ENCODE peak calls at places on chromosomes 11 and 22, in seven cellular contexts. I, M, V, S, T, H and O are unnamed samples.

GRCh38 chr11:46718155-46719019 is 626 bp upstream of the F2 start:
- DNase-seq in I (no peak), V (no peak), T (no peak), M (no peak), H (peak; percentile 27), S (no peak), O (no peak)

GRCh38 chr11:2122222-2122906 is 16.8 kb downstream of the IGF2 start:
- DNase-seq in V (peak; percentile 43), I (no peak), M (no peak), T (no peak), S (no peak), H (peak; percentile 61), O (peak; percentile 61)

GRCh38 chr22:45629469-45630089 is 42.1 kb upstream of the ATXN10 start:
- DNase-seq in V (no peak), H (no peak), S (no peak), I (no peak), T (no peak), M (no peak), O (no peak)

GRCh38 chr11:76161261-76161961 is 44.9 kb downstream of the WNT11 start:
- DNase-seq in V (no peak), M (no peak), S (peak; percentile 38), H (no peak), I (no peak), T (no peak), O (no peak)

GRCh38 chr22:45831394-45831793 is 145.6 kb downstream of the WNT7B start:
- DNase-seq in I (no peak), M (peak; percentile 4), S (no peak), T (no peak), V (peak; percentile 44), H (peak; percentile 56), O (no peak)

GRCh38 chr11:132632641-132633124 is 899.6 kb downstream of the OPCML start:
- DNase-seq in I (no peak), H (peak; percentile 96), V (peak; percentile 99), M (peak; percentile 60), S (peak; percentile 4), T (no peak), O (peak; percentile 97)

GRCh38 chr22:44497218-44497903 is 672 bp downstream of the RTL6 start:
- DNase-seq in H (peak; percentile 70), V (no peak), S (peak; percentile 11), T (peak; percentile 49), M (peak; percentile 8), I (no peak), O (peak; percentile 3)

GRCh38 chr11:27118371-27118770 is 77.8 kb downstream of the BBOX1 start:
- DNase-seq in V (no peak), S (no peak), H (peak; percentile 23), I (no peak), T (no peak), M (no peak), O (no peak)

GRCh38 chr22:48968201-48968959 is 859.3 kb downstream of the BRD1 start:
- DNase-seq in H (no peak), T (peak; percentile 41), S (no peak), I (no peak), V (no peak), M (no peak), O (no peak)

GRCh38 chr22:37533995-37534394 is 14.8 kb upstream of the CARD10 start:
- DNase-seq in H (peak; percentile 84), T (no peak), M (no peak), I (no peak), S (no peak), V (peak; percentile 87), O (peak; percentile 98)

GRCh38 chr22:37345863-37346514 is 63.7 kb downstream of the CYTH4 start:
- DNase-seq in V (peak; percentile 98), S (peak; percentile 31), T (no peak), I (no peak), H (peak; percentile 92), M (no peak), O (peak; percentile 65)

GRCh38 chr11:17529814-17530162 is 14.4 kb downstream of the USH1C start:
- DNase-seq in T (no peak), S (no peak), V (no peak), I (no peak), H (no peak), M (no peak), O (no peak)

GRCh38 chr11:536841-537621 is at the start of gene LRRC56:
- DNase-seq in T (peak; percentile 71), M (peak; percentile 90), I (no peak), H (peak; percentile 83), V (peak; percentile 49), S (peak; percentile 61), O (peak; percentile 58)

GRCh38 chr11:5831196-5831829 is 10.4 kb downstream of the OR52E6 start:
- DNase-seq in I (no peak), S (no peak), V (no peak), M (no peak), T (no peak), H (no peak), O (peak; percentile 3)

GRCh38 chr11:19675397-19675796 is 37.2 kb upstream of the NAV2 start:
- DNase-seq in T (no peak), I (no peak), S (no peak), M (no peak), V (no peak), H (no peak), O (peak; percentile 72)
- H3K27ac ChIP-seq in T (no peak overlapping the region), I (no peak overlapping the region), S (peak overlapping the region; percentile 93), M (no peak overlapping the region), V (no peak overlapping the region), H (no peak overlapping the region), O (peak overlapping the region; percentile 28)

DNA sequence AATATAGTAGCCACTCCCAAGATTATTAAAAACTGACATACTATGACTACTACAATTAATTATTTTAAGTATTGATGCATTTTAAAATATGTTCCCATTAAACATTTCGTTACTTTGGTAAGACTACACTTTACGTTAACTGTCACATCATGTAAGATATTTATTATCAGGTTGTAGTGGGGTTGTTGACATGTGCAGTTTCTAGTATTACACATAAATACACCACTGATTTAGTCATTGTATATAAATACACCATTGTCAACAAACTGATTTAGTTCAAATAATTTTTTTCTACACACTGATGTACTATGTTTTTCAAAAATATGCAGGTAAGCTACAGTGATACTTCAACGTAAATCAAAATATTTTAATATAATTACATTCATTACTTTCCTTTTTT is 11.5 kb downstream of the ST13 start:
- DNase-seq in M (no peak), V (no peak), S (no peak), H (no peak), T (no peak), I (no peak), O (no peak)
- H3K27ac ChIP-seq in M (no peak overlapping the region), V (no peak overlapping the region), S (no peak overlapping the region), H (no peak overlapping the region), T (no peak overlapping the region), I (no peak overlapping the region), O (no peak overlapping the region)

GRCh38 chr22:23580586-23581251 is 629 bp upstream of the IGLL1 start:
- DNase-seq in M (no peak), V (no peak), I (no peak), T (no peak), S (no peak), H (no peak), O (no peak)
- H3K27ac ChIP-seq in M (no peak overlapping the region), V (no peak overlapping the region), I (no peak overlapping the region), T (no peak overlapping the region), S (no peak overlapping the region), H (no peak overlapping the region), O (no peak overlapping the region)

DNA sequence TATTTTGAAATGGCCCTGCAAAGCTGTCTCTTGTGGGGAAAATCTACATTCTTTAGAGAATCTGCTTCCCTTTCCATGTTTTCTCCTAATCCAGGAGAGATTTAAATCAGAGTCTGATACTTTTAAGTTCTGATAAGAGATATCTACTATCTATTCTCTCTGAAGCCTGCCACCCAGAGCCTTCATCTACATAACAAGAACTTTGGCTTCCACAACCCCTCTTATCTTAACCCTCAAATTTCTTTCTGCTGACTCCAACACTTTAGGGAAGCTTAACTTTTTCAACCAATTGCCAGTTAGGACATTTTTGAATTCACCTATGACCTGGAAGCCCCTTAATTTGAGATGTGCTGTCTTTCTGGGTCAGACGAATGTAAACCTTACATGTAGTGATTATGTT is 965.2 kb downstream of the TBC1D22A start:
- DNase-seq in I (no peak), S (no peak), M (no peak), V (no peak), H (no peak), T (no peak), O (no peak)
- H3K27ac ChIP-seq in I (no peak overlapping the region), S (no peak overlapping the region), M (no peak overlapping the region), V (no peak overlapping the region), H (no peak overlapping the region), T (no peak overlapping the region), O (no peak overlapping the region)

GRCh38 chr11:122097419-122098001 is 18.5 kb downstream of the BLID start:
- DNase-seq in T (no peak), S (no peak), I (no peak), V (peak; percentile 65), H (peak; percentile 59), M (peak; percentile 28), O (peak; percentile 79)

GRCh38 chr11:122093731-122094130 is 22.3 kb downstream of the BLID start:
- DNase-seq in S (no peak), M (peak; percentile 7), I (no peak), H (peak; percentile 67), T (no peak), V (peak; percentile 82), O (peak; percentile 57)

GRCh38 chr11:122098223-122098980 is 17.6 kb downstream of the BLID start:
- DNase-seq in H (no peak), S (no peak), I (no peak), M (no peak), V (no peak), T (no peak), O (no peak)

GRCh38 chr11:122099345-122100045 is 16.5 kb downstream of the BLID start:
- DNase-seq in I (no peak), S (no peak), V (peak; percentile 67), T (no peak), M (no peak), H (peak; percentile 65), O (peak; percentile 60)

GRCh38 chr11:122095950-122096942 is 19.8 kb downstream of the BLID start:
- DNase-seq in I (no peak), H (no peak), S (no peak), M (no peak), V (peak; percentile 92), T (no peak), O (peak; percentile 49)
- H3K27ac ChIP-seq in I (peak overlapping the region; percentile 70), H (peak overlapping the region; percentile 16), S (peak overlapping the region; percentile 96), M (no peak overlapping the region), V (peak overlapping the region; percentile 95), T (peak overlapping the region; percentile 98), O (peak overlapping the region; percentile 88)

GRCh38 chr11:111554532-111554931 is 14.0 kb downstream of the LAYN start:
- DNase-seq in V (no peak), M (peak; percentile 80), I (no peak), S (no peak), T (no peak), H (no peak), O (peak; percentile 90)
- H3K27ac ChIP-seq in V (peak overlapping the region; percentile 98), M (no peak overlapping the region), I (no peak overlapping the region), S (no peak overlapping the region), T (no peak overlapping the region), H (no peak overlapping the region), O (peak overlapping the region; percentile 95)